ENCODE peak calls at places on chromosomes 7 and 10, in nine cellular contexts. A is fibroblast of lung, E is heart left ventricle, G is cardiac muscle cell, K is dorsolateral prefrontal cortex, C is lung, B is stomach, L is brain microvascular endothelial cell, M is PC-9. Y is an unnamed sample.

GRCh38 chr10:35127289-35127891 is 744 bp downstream of the CREM start:
- DNase-seq in B (peak), K (peak), M (peak), A (peak), G (peak), C (peak), E (peak), L (peak), Y (no peak)

GRCh38 chr10:102963237-102963886 is 45.3 kb downstream of the CNNM2 start:
- DNase-seq in A (no peak), B (no peak), C (no peak), M (no peak), L (no peak), G (peak), E (no peak), K (no peak), Y (no peak)

GRCh38 chr7:12942599-12942998 is 255.2 kb downstream of the ARL4A start:
- DNase-seq in A (peak), M (no peak), G (no peak), L (no peak), B (no peak), E (no peak), C (no peak), K (no peak), Y (no peak)

GRCh38 chr7:134029743-134030142 is 97.4 kb upstream of the LRGUK start:
- DNase-seq in K (no peak), M (no peak), A (no peak), B (no peak), E (no peak), G (no peak), L (no peak), C (no peak), Y (no peak)

GRCh38 chr10:88793747-88794299 is 8.7 kb upstream of the LIPM start:
- DNase-seq in A (peak), C (no peak), B (no peak), M (no peak), K (no peak), E (no peak), L (no peak), G (peak), Y (no peak)

GRCh38 chr7:71982847-71983246 is 429.3 kb downstream of the CALN1 start:
- DNase-seq in E (no peak), A (no peak), C (no peak), G (no peak), B (no peak), L (no peak), K (no peak), M (no peak), Y (no peak)

GRCh38 chr7:77439572-77439971 is 23.4 kb upstream of the GSAP start:
- DNase-seq in B (peak), M (peak), K (peak), E (no peak), C (peak), L (no peak), A (peak), G (peak), Y (no peak)

GRCh38 chr7:113768256-113768847 is 150.5 kb downstream of the PPP1R3A start:
- DNase-seq in B (no peak), G (no peak), L (no peak), C (no peak), A (no peak), K (no peak), E (no peak), M (no peak), Y (no peak)

GRCh38 chr7:2501947-2502646 is 17.5 kb upstream of the LFNG start:
- DNase-seq in C (no peak), B (no peak), L (no peak), K (no peak), E (no peak), G (no peak), M (no peak), A (no peak), Y (no peak)

GRCh38 chr7:38070718-38071117 is 107.3 kb upstream of the STARD3NL start:
- DNase-seq in L (peak), C (no peak), E (no peak), K (no peak), G (peak), B (no peak), A (no peak), M (no peak), Y (no peak)

GRCh38 chr10:13627459-13628310 is 40.9 kb downstream of the PRPF18 start:
- DNase-seq in G (peak), E (no peak), M (no peak), B (no peak), L (no peak), C (no peak), A (no peak), K (no peak), Y (no peak)

GRCh38 chr10:50557130-50557682 is 66.5 kb downstream of the SGMS1 start:
- DNase-seq in B (no peak), E (no peak), M (no peak), G (no peak), K (no peak), L (no peak), C (no peak), A (no peak), Y (no peak)

GRCh38 chr10:36450385-36450784 is 675.0 kb upstream of the ANKRD30A start:
- DNase-seq in E (no peak), A (peak), C (no peak), B (no peak), G (peak), M (no peak), L (peak), K (no peak), Y (no peak)

GRCh38 chr7:133512560-133512959 is 259.7 kb downstream of the EXOC4 start:
- DNase-seq in G (peak), C (no peak), M (peak), B (no peak), A (peak), L (peak), K (no peak), E (no peak), Y (no peak)

GRCh38 chr10:124717911-124718734 is 26.1 kb downstream of the FAM53B start:
- DNase-seq in L (no peak), G (no peak), B (no peak), A (no peak), K (no peak), E (peak), M (peak), C (no peak), Y (no peak)

GRCh38 chr10:44552716-44553115 is 167.8 kb upstream of the CXCL12 start:
- DNase-seq in C (no peak), K (no peak), E (no peak), M (no peak), G (no peak), A (no peak), L (no peak), B (no peak), Y (no peak)

GRCh38 chr10:74310652-74311257 is 159.7 kb downstream of the ADK start:
- DNase-seq in M (no peak), A (peak), E (no peak), G (no peak), K (no peak), C (no peak), B (no peak), L (no peak), Y (no peak)
- H3K27ac ChIP-seq in M (no peak), A (no peak), E (no peak), G (no peak), K (no peak), C (no peak), B (no peak), L (no peak), Y (no peak)

GRCh38 chr10:5574642-5575131 is 49.9 kb downstream of the CALML3 start:
- DNase-seq in M (no peak), A (no peak), C (no peak), L (no peak), B (no peak), E (peak), G (no peak), K (peak), Y (no peak)
- H3K27ac ChIP-seq in M (no peak), A (no peak), C (no peak), L (no peak), B (no peak), E (no peak), G (no peak), K (no peak), Y (peak)

GRCh38 chr7:101399759-101400158 is 37.1 kb downstream of the COL26A1 start:
- DNase-seq in G (no peak), L (no peak), K (no peak), C (no peak), E (no peak), M (no peak), A (no peak), B (no peak), Y (no peak)
- H3K27ac ChIP-seq in G (no peak), L (no peak), K (no peak), C (no peak), E (no peak), M (no peak), A (no peak), B (no peak), Y (no peak)

GRCh38 chr10:4698075-4698474 is 127.9 kb upstream of the AKR1E2 start:
- DNase-seq in K (no peak), E (no peak), C (no peak), A (peak), B (no peak), M (no peak), L (no peak), G (peak), Y (no peak)
- H3K27ac ChIP-seq in K (no peak), E (no peak), C (no peak), A (no peak), B (no peak), M (no peak), L (no peak), G (no peak), Y (no peak)

GRCh38 chr7:35995334-35995733 is 157.7 kb upstream of the EEPD1 start:
- DNase-seq in M (no peak), A (no peak), G (no peak), B (no peak), E (no peak), L (no peak), K (no peak), C (no peak), Y (no peak)
- H3K27ac ChIP-seq in M (no peak), A (no peak), G (no peak), B (no peak), E (no peak), L (no peak), K (no peak), C (no peak), Y (no peak)

DNA sequence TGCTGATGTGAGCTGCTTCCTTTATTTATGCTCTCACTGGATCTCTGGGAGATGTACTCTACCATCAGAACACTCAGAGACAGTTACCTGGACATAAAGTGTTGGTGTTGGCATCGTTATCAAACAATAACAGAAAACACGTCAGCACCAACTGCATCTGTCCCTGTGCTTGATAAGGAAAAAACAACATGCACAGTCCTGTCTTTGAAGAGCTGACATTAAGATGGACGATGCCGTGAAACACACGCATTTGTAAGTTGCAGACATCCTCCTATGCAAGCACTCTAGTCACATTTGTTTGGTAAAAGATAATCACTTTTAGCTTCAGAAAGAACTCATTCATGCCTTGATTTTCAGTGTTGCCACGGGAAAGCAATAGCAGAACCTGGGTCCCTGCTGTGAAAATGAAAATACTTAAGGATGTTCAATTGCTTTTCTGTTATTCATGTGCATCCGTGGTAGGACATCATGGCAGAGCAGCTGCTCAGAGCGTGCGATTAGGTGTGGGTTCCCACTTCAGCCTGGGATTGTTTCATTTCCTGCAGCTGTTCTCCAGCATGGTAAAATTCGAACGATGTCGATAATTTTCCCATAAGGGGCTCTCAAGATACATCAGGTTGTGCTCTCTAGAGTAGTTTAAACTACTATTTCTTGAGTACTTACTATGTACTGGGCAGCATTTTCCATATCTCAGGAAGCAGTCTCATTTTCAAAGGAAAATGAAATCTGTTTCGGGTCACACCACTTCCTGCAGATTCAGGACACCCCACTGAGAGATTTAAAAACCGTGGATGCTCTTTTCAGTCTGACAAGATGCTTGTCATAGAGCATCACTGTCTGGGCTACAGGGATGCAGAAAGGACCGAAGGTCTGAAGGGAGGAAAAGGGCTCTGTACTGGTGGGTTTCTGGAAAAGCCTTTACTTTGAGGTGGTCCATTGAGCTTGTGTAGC is 248.7 kb downstream of the CAMK1D start:
- DNase-seq in L (no peak), E (no peak), K (no peak), A (no peak), M (no peak), C (no peak), G (no peak), B (no peak), Y (no peak)
- H3K27ac ChIP-seq in L (no peak), E (no peak), K (peak), A (no peak), M (no peak), C (no peak), G (no peak), B (no peak), Y (no peak)

GRCh38 chr7:111825046-111825445 is 262.8 kb upstream of the IMMP2L start:
- DNase-seq in G (no peak), K (no peak), M (no peak), A (no peak), B (no peak), C (no peak), L (no peak), E (no peak), Y (no peak)
- H3K27ac ChIP-seq in G (no peak), K (no peak), M (no peak), A (no peak), B (no peak), C (no peak), L (no peak), E (no peak), Y (no peak)

GRCh38 chr7:92614586-92615237 is 24.5 kb upstream of the FAM133B start:
- DNase-seq in C (no peak), E (no peak), A (peak), K (peak), M (no peak), G (peak), B (no peak), L (no peak), Y (no peak)
- H3K27ac ChIP-seq in C (no peak), E (no peak), A (no peak), K (peak), M (no peak), G (peak), B (no peak), L (no peak), Y (no peak)

GRCh38 chr10:79444243-79445119 is 943 bp downstream of the ZCCHC24 start:
- DNase-seq in G (peak), E (peak), A (peak), M (peak), C (peak), L (peak), K (no peak), B (peak), Y (no peak)

GRCh38 chr10:79445217-79445707 is at the start of gene ZCCHC24:
- DNase-seq in G (no peak), K (peak), M (peak), A (no peak), B (peak), L (no peak), E (peak), C (peak), Y (no peak)

GRCh38 chr10:79447911-79448731 is 2.7 kb upstream of the ZCCHC24 start:
- DNase-seq in L (no peak), G (no peak), B (no peak), C (no peak), K (no peak), A (no peak), E (no peak), M (no peak), Y (no peak)

GRCh38 chr10:79445708-79446450 is 455 bp upstream of the ZCCHC24 start:
- DNase-seq in M (peak), C (peak), A (peak), K (peak), B (peak), L (peak), E (peak), G (peak), Y (peak)

DNA sequence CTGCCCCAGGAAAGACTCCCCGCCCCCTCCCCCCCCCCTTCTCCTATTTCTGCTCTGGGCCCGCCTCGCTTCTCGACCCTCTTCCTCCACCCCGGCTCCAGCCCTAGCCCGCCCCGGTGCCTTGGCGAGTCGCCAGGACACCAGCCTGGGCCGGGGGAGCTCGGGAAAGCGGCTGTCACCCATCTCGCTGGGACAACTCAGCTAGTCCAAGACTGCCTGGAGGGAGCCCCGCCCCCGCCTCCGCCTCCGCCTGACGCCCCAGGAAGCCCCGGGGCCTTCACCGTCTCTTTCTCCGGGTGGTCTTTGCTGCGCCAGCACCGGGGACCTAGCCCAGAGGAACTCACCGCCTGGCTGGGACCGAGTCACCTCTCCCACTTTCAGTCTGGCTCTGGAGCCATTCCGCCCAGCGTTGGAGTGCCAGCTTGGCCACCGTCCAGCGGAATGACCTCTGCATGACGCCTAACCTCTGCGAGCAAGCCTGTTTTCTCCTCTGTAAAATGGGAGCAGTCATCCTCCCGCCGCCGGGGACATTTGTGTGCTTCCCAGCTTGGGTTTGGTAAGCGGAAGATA is 1.1 kb upstream of the ZCCHC24 start:
- DNase-seq in E (peak), G (peak), K (no peak), L (no peak), A (peak), M (peak), B (peak), C (peak), Y (no peak)
- H3K27ac ChIP-seq in E (peak), G (peak), K (peak), L (peak), A (peak), M (no peak), B (peak), C (peak), Y (no peak)

GRCh38 chr7:20352573-20353304 is 22.0 kb downstream of the ITGB8 start:
- DNase-seq in A (peak), B (no peak), L (no peak), E (no peak), K (no peak), C (no peak), M (peak), G (no peak), Y (peak)
- H3K27ac ChIP-seq in A (no peak), B (no peak), L (no peak), E (no peak), K (no peak), C (no peak), M (peak), G (no peak), Y (peak)